ENCODE peak calls at places on chromosomes 11 and 22, in four cellular contexts. Y is WTC11, J is HepG2, A is K562. T is an unnamed sample.
A peak's percentile ranks its signal among the peaks of the same experiment; 100 is the strongest.

GRCh38 chr11:113674397-113674685 is 31.8 kb downstream of the TMPRSS5 start:
- DNase-seq in Y (no peak), J (no peak), A (no peak), T (no peak)

GRCh38 chr11:66868726-66869291 is 11.9 kb downstream of the LRFN4 start:
- DNase-seq in Y (peak; percentile 93), J (peak; percentile 82), A (peak; percentile 90), T (peak; percentile 89)

GRCh38 chr11:133506023-133506422 is 26.3 kb downstream of the OPCML start:
- DNase-seq in Y (no peak), J (no peak), A (no peak), T (no peak)

GRCh38 chr11:116861539-116861938 is 24.1 kb upstream of the APOA1 start:
- DNase-seq in Y (no peak), J (no peak), A (peak; percentile 19), T (no peak)

GRCh38 chr11:17601206-17602075 is 54.4 kb downstream of the OTOG start:
- DNase-seq in Y (no peak), J (no peak), A (peak; percentile 40), T (no peak)

GRCh38 chr11:7251836-7252682 is at the start of gene SYT9:
- DNase-seq in Y (peak; percentile 89), J (no peak), A (peak; percentile 22), T (peak; percentile 38)

GRCh38 chr11:78313181-78313788 is 104.3 kb downstream of the GAB2 start:
- DNase-seq in Y (no peak), J (peak; percentile 36), A (no peak), T (no peak)

GRCh38 chr11:28969832-28970231 is 861.6 kb downstream of the METTL15 start:
- DNase-seq in Y (no peak), J (no peak), A (no peak), T (no peak)

GRCh38 chr11:112961146-112961668 is at the start of gene NCAM1:
- DNase-seq in Y (peak; percentile 97), J (peak; percentile 19), A (peak; percentile 13), T (peak; percentile 68)

GRCh38 chr11:65444314-65445051 is 21.9 kb downstream of the NEAT1 start:
- DNase-seq in Y (no peak), J (no peak), A (no peak), T (no peak)

GRCh38 chr11:93740031-93740801 is 1.1 kb downstream of the TAF1D start:
- DNase-seq in Y (peak; percentile 37), J (peak; percentile 75), A (no peak), T (no peak)

DNA sequence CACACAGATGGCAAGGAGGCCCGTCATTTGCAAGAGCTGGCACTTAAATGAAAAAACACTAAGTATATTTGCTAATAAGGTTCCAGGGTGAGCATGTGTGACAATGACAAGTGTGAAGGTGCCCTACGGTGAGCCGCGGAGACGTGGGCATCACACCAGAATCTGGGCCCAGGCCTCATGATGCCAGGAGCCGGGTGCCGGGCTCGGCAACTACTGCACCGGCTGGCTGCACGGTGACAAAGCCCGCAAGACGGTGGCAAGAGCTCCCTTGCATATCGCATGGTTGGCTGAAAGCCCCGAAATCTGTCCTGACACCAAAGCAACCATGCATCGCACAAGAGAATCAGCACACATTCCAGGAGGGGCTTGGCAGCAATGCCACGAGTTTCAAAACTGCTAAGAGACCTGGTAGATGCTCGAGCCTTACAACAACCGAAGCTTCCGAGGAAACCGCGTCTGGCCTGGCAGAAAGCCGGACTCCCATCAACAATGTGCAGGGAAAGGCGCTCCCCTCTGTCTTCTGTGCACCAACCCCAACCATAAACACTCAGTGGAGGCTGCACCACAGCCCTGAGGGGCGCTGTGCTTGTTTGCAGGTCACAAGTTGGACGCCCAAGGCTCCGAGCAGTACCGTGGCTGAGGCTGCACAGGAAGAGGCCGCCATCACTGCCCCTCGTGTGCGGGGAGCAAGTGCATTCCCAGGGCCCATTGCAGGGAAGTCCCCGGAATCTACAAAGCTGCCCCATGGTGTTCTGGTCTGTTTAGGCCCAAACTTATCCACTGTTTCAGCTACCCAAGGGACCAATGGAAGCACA is 339.7 kb downstream of the CTTN start:
- DNase-seq in Y (no peak), J (no peak), A (no peak), T (no peak)
- TF ChIP-seq NR3C1 in Y (no peak), J (no peak), A (no peak), T (no peak)

DNA sequence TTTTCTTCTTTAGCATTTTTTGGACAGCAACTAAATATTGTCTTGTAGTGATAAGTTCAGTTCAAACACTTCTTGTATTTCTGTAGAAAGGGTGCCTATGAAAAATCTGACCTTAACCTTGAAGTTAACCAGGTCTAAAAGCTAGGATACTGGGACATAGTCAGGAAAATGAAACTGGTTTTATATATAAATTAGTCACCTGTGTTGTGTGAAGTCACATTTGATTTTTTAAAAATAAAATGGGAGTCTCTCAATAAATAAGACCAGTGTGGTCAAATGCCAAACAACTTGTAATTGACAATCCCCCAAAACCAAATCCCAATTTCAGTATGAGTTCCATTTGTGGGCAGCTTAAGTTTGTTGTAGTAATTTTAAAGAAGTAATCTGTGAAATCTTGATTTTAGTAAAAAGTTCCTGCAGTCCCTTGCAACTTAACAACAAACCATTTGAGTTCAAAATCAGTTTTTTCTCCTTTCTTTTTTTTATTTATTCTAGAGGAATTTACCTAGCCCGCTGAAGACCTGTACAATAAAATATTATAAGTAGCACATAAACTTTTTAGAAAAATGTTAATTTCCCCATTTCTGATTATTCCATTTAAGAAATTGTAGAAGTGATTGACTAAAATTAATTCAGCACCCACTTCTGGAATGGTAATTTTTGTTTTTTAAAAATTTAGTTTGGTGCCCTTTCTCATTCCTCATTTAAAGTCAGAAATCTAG is 84.4 kb upstream of the PPARA start:
- DNase-seq in Y (no peak), J (no peak), A (no peak), T (no peak)
- TF ChIP-seq NR3C1 in Y (no peak), J (no peak), A (no peak), T (no peak)

GRCh38 chr11:36349345-36350136 is 53.5 kb downstream of the PRR5L start:
- DNase-seq in Y (no peak), J (no peak), A (no peak), T (no peak)

GRCh38 chr11:36356201-36356600 is 60.1 kb downstream of the PRR5L start:
- DNase-seq in Y (no peak), J (no peak), A (no peak), T (no peak)

GRCh38 chr11:36354221-36355003 is 58.3 kb downstream of the PRR5L start:
- DNase-seq in Y (no peak), J (no peak), A (no peak), T (no peak)

GRCh38 chr11:36350137-36350513 is 54.0 kb downstream of the PRR5L start:
- DNase-seq in Y (no peak), J (no peak), A (no peak), T (no peak)

GRCh38 chr11:36352919-36353318 is 56.8 kb downstream of the PRR5L start:
- DNase-seq in Y (no peak), J (no peak), A (no peak), T (no peak)
- TF ChIP-seq NR3C1 in Y (no peak), J (no peak), A (no peak), T (no peak)

GRCh38 chr22:49353185-49353584 is 474.5 kb downstream of the BRD1 start:
- DNase-seq in Y (peak; percentile 0), J (no peak), A (no peak), T (no peak)
- TF ChIP-seq NR3C1 in Y (no peak), J (no peak), A (no peak), T (no peak)

DNA sequence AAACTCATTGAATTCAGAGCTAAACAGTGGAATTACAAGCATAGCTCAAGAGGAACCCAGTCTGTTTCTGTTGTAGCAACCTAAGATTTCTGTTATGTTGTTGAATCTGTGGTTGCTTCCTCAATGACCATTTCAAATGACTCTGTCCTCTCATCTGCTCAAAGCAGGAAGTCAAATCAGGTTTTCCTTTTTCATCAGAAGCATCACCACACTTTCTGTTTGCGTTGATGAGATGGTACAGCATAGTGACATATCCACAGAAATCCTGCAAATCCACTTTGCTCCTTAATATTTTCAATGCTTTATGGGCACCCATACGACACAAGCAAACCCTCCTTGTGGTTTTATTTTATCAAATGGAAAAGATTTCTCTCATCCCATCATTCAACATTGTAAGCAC is 12.6 kb upstream of the UCP2 start:
- DNase-seq in Y (no peak), J (no peak), A (no peak), T (no peak)
- TF ChIP-seq NR3C1 in Y (no peak), J (no peak), A (no peak), T (no peak)

DNA sequence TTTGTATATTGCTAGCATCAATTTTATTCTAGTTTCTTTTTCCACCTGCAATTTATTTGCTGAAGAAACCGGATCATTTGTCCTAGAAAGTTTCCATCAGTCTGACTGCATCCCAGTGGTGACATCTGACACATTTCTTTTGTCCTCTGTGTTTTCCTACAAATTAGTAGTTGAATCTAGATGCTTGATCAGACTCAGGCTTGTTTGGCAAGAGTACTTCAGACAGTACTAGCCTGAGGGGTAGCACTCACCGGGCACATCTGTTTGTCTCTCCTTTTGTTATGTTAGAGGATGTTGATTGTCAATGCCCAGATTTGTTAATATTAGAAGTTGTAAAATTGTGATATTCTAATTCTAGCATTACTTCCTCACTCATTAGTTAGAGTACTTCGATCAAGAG is 204.8 kb downstream of the SWAP70 start:
- DNase-seq in Y (no peak), J (no peak), A (no peak), T (no peak)
- TF ChIP-seq NR3C1 in Y (no peak), J (no peak), A (no peak), T (no peak)

DNA sequence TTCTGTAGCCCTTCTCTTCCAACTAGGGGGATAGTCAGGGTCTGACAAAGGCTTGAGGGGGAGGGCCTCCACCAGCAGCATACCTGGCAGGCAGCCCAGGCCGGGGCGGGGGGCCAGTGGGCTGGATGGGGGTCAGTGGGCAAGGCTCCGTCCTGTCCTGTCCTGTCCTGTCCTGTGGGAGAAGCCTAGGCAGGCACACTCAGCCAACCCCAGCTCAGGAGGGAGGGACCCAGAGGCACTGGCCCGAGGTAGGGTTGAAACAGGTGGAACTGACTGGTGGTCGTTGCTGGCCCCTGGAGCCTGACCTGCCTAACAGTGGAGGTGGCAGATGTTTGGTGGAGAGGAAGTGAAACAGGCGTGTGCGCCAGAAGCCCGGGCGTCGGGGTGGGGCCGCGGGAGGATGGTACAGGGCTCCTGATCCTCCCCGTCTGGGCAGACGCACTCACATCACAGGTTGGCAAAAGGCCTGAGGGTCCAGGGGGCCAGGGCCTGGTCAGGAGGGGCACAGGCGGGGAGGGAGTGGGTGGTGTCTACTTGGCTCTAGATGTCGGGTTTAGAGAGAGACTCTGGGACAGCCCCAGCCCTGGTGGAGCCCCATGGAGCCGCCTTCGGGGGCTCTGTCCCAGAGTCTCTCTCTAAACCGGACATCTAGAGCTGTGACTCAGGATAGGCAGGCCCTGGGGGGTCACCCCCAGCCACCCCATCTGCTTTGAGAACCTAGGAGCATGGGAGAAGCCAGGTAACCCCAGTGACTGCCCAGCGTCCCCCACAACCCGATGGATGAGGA is 32.5 kb upstream of the GRAMD4 start:
- DNase-seq in Y (peak; percentile 13), J (no peak), A (no peak), T (no peak)
- TF ChIP-seq NR3C1 in Y (no peak), J (no peak), A (no peak), T (no peak)

GRCh38 chr22:17046949-17047348 is 37.9 kb upstream of the IL17RA start:
- DNase-seq in Y (no peak), J (no peak), A (no peak), T (no peak)

GRCh38 chr22:17047656-17048055 is 37.1 kb upstream of the IL17RA start:
- DNase-seq in Y (no peak), J (no peak), A (no peak), T (no peak)

DNA sequence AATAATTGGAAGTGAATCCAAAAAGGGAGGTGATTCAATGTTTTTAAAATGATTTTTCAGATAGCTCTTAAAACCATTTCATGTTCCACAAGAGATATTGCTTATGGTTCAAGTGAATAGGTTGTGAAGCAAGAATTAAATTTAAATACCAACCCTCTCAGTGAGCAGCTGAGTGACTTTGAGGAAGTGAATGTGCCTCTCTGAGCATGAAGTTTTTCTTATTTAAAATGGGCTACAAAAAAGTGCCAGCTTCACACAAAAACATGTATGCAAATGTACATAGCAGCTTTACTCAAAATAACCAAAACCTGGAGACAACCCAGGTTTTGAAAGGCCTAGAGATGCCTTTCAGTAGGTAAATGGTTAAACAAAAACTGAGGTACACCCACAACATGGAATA is 35.5 kb upstream of the GAB4 start:
- DNase-seq in Y (no peak), J (no peak), A (no peak), T (no peak)
- TF ChIP-seq NR3C1 in Y (no peak), J (no peak), A (no peak), T (no peak)